ENCODE peak calls at places on chromosomes 11 and 22, in eight cellular contexts. J is AG09309, Z is cardiac muscle cell, E is brain microvascular endothelial cell, C is mammary epithelial cell, X is PC-3, I is GM23248, U is WERI-Rb-1. D is an unnamed sample.

GRCh38 chr11:119782673-119783072 is 53.7 kb upstream of the NECTIN1 start:
- DNase-seq in U (peak), C (no peak), X (no peak), E (peak), Z (no peak), J (no peak), I (peak), D (peak)

GRCh38 chr11:9851366-9851765 is 187.5 kb downstream of the SWAP70 start:
- DNase-seq in C (peak), I (peak), J (peak), E (no peak), X (peak), Z (peak), U (no peak), D (no peak)

GRCh38 chr11:99773646-99774045 is 752.9 kb downstream of the CNTN5 start:
- DNase-seq in X (no peak), Z (peak), C (no peak), J (no peak), E (peak), I (no peak), U (no peak), D (no peak)

GRCh38 chr22:44096736-44097135 is 72.6 kb downstream of the PARVB start:
- DNase-seq in X (no peak), I (no peak), C (no peak), Z (no peak), J (no peak), E (no peak), U (no peak), D (no peak)

GRCh38 chr11:110531056-110531756 is 101.5 kb downstream of the FDX1 start:
- DNase-seq in I (peak), E (no peak), U (peak), X (no peak), C (peak), J (no peak), Z (no peak), D (no peak)

GRCh38 chr22:31945478-31945815 is 1.1 kb downstream of the YWHAH start:
- DNase-seq in U (no peak), X (peak), I (no peak), J (no peak), Z (no peak), C (no peak), E (no peak), D (no peak)

GRCh38 chr22:26377170-26377825 is 51.8 kb upstream of the ASPHD2 start:
- DNase-seq in E (no peak), X (no peak), C (no peak), U (no peak), J (no peak), Z (peak), I (no peak), D (no peak)

GRCh38 chr22:45969414-45969799 is 7.6 kb downstream of the WNT7B start:
- DNase-seq in E (no peak), I (no peak), J (no peak), Z (peak), C (no peak), U (peak), X (peak), D (no peak)

GRCh38 chr22:44379817-44380560 is 67.2 kb upstream of the SHISAL1 start:
- DNase-seq in U (no peak), E (no peak), J (no peak), X (no peak), C (no peak), I (no peak), Z (no peak), D (peak)

GRCh38 chr11:57458410-57459111 is 1.8 kb upstream of the RTN4RL2 start:
- DNase-seq in X (peak), I (peak), Z (peak), J (no peak), E (peak), C (no peak), U (peak), D (peak)

GRCh38 chr11:120775986-120776682 is 247.8 kb upstream of the TBCEL start:
- DNase-seq in E (no peak), I (no peak), J (no peak), Z (no peak), X (no peak), U (no peak), C (no peak), D (no peak)

GRCh38 chr11:93526058-93526633 is 17.0 kb downstream of the SMCO4 start:
- DNase-seq in C (no peak), I (no peak), J (no peak), X (no peak), Z (no peak), U (no peak), E (no peak), D (no peak)

GRCh38 chr11:88181776-88182175 is 6.5 kb upstream of the RAB38 start:
- DNase-seq in J (no peak), C (peak), Z (no peak), X (peak), E (no peak), U (no peak), I (no peak), D (no peak)

GRCh38 chr11:60761436-60762190 is 4.9 kb downstream of the MS4A15 start:
- DNase-seq in U (no peak), J (no peak), Z (no peak), C (no peak), X (no peak), I (no peak), E (no peak), D (no peak)

GRCh38 chr22:39546889-39547586 is 14.5 kb upstream of the RPS19BP1 start:
- DNase-seq in J (no peak), I (peak), X (peak), Z (no peak), U (no peak), C (peak), E (peak), D (no peak)

GRCh38 chr11:102345923-102346322 is 1.1 kb upstream of the BIRC2 start:
- DNase-seq in C (peak), X (peak), J (no peak), U (no peak), I (peak), Z (peak), E (peak), D (no peak)

GRCh38 chr11:8928981-8929615 is 3.6 kb downstream of the C11orf16 start:
- DNase-seq in I (peak), C (peak), U (no peak), Z (no peak), X (no peak), J (peak), E (no peak), D (no peak)

GRCh38 chr11:29018631-29019030 is 910.4 kb downstream of the METTL15 start:
- DNase-seq in Z (peak), J (peak), U (no peak), X (peak), C (peak), E (peak), I (peak), D (no peak)

GRCh38 chr11:113331436-113331835 is 17.1 kb downstream of the TTC12 start:
- DNase-seq in Z (no peak), C (no peak), J (no peak), U (peak), X (no peak), I (no peak), E (no peak), D (no peak)

GRCh38 chr11:80163011-80163410 is 722.2 kb upstream of the TENM4 start:
- DNase-seq in I (peak), C (peak), J (no peak), X (peak), Z (peak), U (no peak), E (peak), D (no peak)

GRCh38 chr22:32446321-32446720 is 17.9 kb downstream of the BPIFC start:
- DNase-seq in C (peak), Z (no peak), U (no peak), X (peak), I (peak), E (no peak), J (no peak), D (no peak)

GRCh38 chr11:27061078-27061477 is 20.5 kb downstream of the BBOX1 start:
- DNase-seq in C (no peak), X (no peak), Z (no peak), J (no peak), I (no peak), U (no peak), E (no peak), D (no peak)

GRCh38 chr11:76119032-76119431 is 87.3 kb downstream of the WNT11 start:
- DNase-seq in U (no peak), C (no peak), X (peak), Z (no peak), I (no peak), E (no peak), J (no peak), D (no peak)

GRCh38 chr11:47172740-47173139 is 3.9 kb downstream of the ARFGAP2 start:
- DNase-seq in Z (no peak), C (no peak), X (no peak), I (no peak), U (no peak), J (no peak), E (no peak), D (no peak)

GRCh38 chr22:29733362-29734322 is 13.8 kb downstream of the CABP7 start:
- DNase-seq in X (no peak), C (no peak), J (no peak), I (no peak), U (peak), Z (no peak), E (no peak), D (no peak)

GRCh38 chr11:83156996-83157754 is at the start of gene PCF11:
- DNase-seq in I (no peak), U (no peak), C (no peak), J (no peak), X (no peak), Z (no peak), E (peak), D (no peak)

GRCh38 chr22:27206001-27206746 is 548.8 kb downstream of the MIAT start:
- DNase-seq in I (peak), X (no peak), U (no peak), E (peak), J (no peak), C (peak), Z (peak), D (no peak)

GRCh38 chr11:82858556-82859091 is 41.6 kb downstream of the PRCP start:
- DNase-seq in X (peak), Z (peak), C (peak), I (peak), J (peak), U (no peak), E (peak), D (no peak)

GRCh38 chr11:86942212-86942611 is 13.0 kb downstream of the FZD4 start:
- DNase-seq in Z (peak), X (peak), I (peak), J (no peak), U (no peak), E (no peak), C (no peak), D (no peak)

GRCh38 chr11:11980841-11981308 is 27.6 kb downstream of the DKK3 start:
- DNase-seq in C (no peak), X (no peak), U (no peak), I (peak), J (no peak), E (no peak), Z (no peak), D (no peak)

GRCh38 chr11:132771746-132772145 is 760.6 kb downstream of the OPCML start:
- DNase-seq in Z (no peak), X (no peak), I (no peak), E (no peak), J (no peak), C (no peak), U (no peak), D (no peak)

GRCh38 chr11:1481483-1481825 is 5.1 kb downstream of the MOB2 start:
- DNase-seq in U (no peak), I (no peak), C (no peak), X (no peak), J (no peak), E (no peak), Z (no peak), D (peak)

GRCh38 chr11:117287668-117288067 is 3.5 kb upstream of the BACE1-AS start:
- DNase-seq in Z (no peak), X (no peak), C (no peak), J (no peak), I (no peak), E (no peak), U (no peak), D (no peak)

GRCh38 chr22:30871391-30872281 is 96.9 kb downstream of the MORC2 start:
- DNase-seq in U (no peak), C (no peak), X (no peak), I (no peak), E (no peak), J (no peak), Z (no peak), D (peak)

GRCh38 chr22:48532986-48533385 is 1294.7 kb downstream of the BRD1 start:
- DNase-seq in Z (no peak), X (no peak), I (no peak), J (no peak), C (no peak), E (no peak), U (no peak), D (no peak)

GRCh38 chr11:20547411-20547810 is 52.0 kb upstream of the SLC6A5 start:
- DNase-seq in X (no peak), U (no peak), J (no peak), E (no peak), C (no peak), I (no peak), Z (no peak), D (no peak)

GRCh38 chr22:24961217-24961844 is 8.8 kb downstream of the KIAA1671 start:
- DNase-seq in E (no peak), Z (no peak), I (no peak), X (no peak), U (no peak), C (no peak), J (no peak), D (no peak)

DNA sequence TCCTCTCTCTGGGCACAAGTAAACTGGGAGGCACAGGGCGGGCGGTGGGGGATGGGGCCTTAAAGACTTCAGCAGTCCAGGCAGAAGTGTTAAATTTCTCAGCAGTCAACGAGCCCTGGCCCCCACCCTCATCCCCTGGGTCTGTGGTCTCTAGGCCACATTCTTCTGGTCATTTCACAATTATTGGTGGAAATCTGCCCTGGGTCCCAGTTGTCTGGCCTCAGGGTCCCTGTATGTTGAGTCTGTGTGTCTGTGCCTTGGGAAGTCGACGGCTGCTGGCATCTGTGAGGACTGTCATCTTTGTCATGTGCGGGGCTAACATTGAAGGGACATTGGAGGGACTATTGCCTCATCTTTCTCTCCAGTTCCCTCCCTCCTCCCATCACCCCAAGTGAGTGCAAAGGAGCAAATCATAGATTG is 1.7 kb downstream of the TSPAN18 start:
- DNase-seq in E (no peak), J (no peak), C (no peak), Z (no peak), U (no peak), I (no peak), X (no peak), D (no peak)
- H3K4me3 ChIP-seq in E (no peak), J (no peak), C (no peak), Z (peak), U (no peak), I (no peak), X (no peak), D (peak)

DNA sequence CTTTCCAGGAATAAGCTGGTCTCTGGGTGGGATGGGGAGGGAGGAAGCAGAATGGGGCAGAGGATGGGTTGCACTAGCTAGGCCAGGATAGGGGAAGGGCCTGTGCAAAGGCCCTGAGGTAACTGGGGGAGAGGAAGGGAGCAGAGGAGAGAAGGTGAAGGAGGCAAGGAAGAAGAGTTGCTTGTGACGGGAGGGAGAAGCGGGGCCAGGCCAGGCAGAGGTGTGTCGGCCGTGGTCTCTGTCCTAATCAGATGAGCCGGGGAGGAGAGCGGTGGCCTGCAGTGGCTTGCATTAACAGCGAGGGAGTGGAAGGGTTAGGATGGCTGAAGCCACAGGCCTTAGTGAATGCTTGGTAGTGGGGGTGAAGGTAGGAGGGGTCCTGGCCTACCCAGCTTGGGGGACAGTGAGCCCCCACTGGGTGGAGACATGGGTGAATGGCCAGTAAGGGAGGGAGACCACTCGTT is 6.0 kb upstream of the DERL3 start:
- DNase-seq in C (no peak), E (no peak), J (no peak), U (no peak), Z (no peak), I (no peak), X (no peak), D (no peak)
- H3K4me3 ChIP-seq in C (no peak), E (no peak), J (no peak), U (no peak), Z (no peak), I (no peak), X (no peak), D (no peak)

GRCh38 chr11:45090607-45091006 is 55.8 kb upstream of the PRDM11 start:
- DNase-seq in X (no peak), J (no peak), I (no peak), U (no peak), Z (no peak), C (no peak), E (no peak), D (no peak)
- H3K4me3 ChIP-seq in X (no peak), J (no peak), I (no peak), U (no peak), Z (no peak), C (no peak), E (no peak), D (no peak)

DNA sequence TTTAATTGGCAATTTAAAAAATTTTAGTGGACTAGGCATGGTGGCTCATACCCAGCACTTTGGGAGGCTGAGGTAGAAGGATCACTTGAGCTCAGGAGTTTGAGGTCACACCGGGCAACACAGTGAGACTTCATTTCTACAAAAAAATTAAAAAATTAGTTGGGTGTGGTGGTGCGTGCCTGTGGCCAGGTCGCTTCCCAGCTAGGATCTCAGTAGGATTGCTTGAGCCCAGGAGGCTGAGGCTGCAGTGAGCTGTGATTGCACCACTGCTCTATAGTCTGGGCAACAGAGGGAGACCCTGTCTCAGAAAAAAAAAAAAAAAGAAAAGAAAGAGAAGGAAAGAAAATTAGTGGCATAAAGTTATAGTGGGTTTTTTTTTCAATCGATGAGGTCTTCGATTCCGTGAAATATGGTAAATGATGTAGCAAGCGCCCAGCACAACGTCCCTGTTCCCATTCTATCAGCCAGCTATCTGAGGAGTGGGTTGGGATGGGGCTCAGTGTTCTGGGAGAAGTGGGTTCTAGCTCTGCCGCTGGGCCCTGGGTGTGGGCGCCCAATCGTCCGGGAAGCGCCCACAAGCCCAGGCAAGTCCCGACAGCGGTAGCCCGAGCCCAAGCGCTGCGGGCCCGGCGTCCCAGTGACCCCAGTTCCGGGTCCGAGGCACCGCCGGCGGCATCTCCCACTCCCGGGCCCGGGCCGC is 1.4 kb downstream of the FOSL1 start:
- DNase-seq in E (no peak), I (peak), Z (no peak), U (no peak), X (no peak), J (no peak), C (peak), D (peak)
- H3K4me3 ChIP-seq in E (peak), I (peak), Z (no peak), U (no peak), X (peak), J (peak), C (peak), D (peak)

DNA sequence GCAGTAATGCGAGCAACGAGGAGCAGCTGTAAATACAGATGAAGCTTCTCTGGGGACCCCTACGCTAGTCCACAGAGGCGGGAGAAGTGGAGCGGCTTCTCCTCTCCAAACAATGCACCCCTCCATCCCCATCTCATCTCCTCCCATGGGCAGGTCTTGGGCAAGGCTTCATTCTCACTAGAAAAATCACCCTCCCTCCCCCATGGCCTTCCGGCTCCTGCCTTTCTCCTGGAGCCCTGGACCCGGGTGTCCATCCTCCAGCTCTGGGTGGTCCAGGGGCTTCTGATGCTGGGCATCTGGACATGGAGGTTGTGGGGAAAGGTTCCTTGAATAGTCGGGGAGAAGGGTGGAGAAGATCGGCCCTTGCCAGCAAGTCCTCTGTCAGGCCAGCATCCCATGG is 16.3 kb upstream of the RAC2 start:
- DNase-seq in U (no peak), C (no peak), E (no peak), I (no peak), Z (no peak), J (no peak), X (no peak), D (peak)
- H3K4me3 ChIP-seq in U (peak), C (no peak), E (no peak), I (no peak), Z (no peak), J (no peak), X (no peak), D (no peak)

GRCh38 chr11:58525037-58525614 is 17.2 kb upstream of the OR5B21 start:
- DNase-seq in X (no peak), C (no peak), I (no peak), U (no peak), Z (peak), J (no peak), E (no peak), D (no peak)

GRCh38 chr11:58530236-58530635 is 22.3 kb upstream of the OR5B21 start:
- DNase-seq in Z (no peak), E (no peak), U (no peak), C (no peak), J (no peak), I (no peak), X (no peak), D (no peak)

GRCh38 chr11:58527429-58527828 is 19.5 kb upstream of the OR5B21 start:
- DNase-seq in J (no peak), U (no peak), Z (no peak), X (no peak), E (no peak), I (no peak), C (no peak), D (no peak)

DNA sequence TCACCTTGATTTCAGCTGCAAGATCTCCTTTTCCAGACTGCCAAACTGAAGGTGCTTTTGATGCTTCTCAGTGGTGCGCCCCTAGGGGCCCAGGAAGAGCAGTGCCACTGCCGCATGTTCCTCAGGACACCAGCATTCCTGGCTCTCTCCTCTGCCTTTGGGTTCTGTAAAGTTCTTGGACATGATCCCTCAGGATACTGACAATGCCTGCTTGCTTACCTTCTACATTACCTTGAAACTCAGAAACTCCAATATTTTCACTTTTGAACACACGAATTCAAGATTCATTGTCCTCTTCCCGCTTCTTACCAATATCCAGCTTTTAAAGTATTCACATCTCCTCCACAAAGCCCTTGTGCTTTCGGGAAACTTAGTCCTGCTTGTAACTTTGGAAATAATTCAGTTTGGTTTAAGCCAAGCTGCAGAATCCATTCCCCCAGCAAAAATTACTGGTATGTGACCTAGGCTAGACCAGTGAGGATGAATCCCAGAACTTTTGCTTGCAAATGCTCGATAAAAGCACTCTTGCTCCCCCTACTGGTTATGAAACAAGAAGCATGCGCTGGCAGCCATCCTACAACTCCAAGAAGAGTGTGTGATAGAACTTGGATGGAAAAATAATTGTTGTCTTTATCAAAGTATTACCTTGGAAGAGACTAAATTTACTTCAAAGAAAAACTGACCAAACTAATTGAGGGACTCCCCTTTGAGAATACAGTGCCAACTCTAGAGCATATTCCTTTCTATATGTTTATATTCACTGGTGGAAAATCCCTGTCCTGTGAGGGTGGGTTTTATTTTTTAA is 16.5 kb upstream of the OR5B21 start:
- DNase-seq in I (peak), E (peak), Z (peak), J (peak), X (peak), U (peak), C (peak), D (no peak)
- H3K4me3 ChIP-seq in I (no peak), E (peak), Z (no peak), J (no peak), X (no peak), U (no peak), C (no peak), D (no peak)

D was measured in lower lobe of right lung.